ENCODE peak calls at places on chromosomes 1 and 21, in seven cellular contexts. N is T47D; B is stimulated activated CD8-positive, alpha-beta memory T cell treated with anti-CD3 and anti-CD28 coated beads, Interleukin-15, amount 100 ng/mL, for 1 hour; Y is GM12892; V is neuronal stem cell; W is GM03348; Z is heart left ventricle. I is an unnamed sample.

GRCh38 chr1:9860887-9861286 is 37.1 kb upstream of the CLSTN1 start:
- DNase-seq in N (no peak), V (no peak), W (no peak), Z (no peak), Y (no peak), B (no peak), I (no peak)

GRCh38 chr1:161379071-161379470 is 11.4 kb upstream of the CFAP126 start:
- DNase-seq in B (no peak), Z (peak; percentile 39), W (no peak), N (no peak), V (no peak), Y (no peak), I (no peak)

GRCh38 chr1:42282024-42282579 is 52.9 kb downstream of the FOXJ3 start:
- DNase-seq in N (no peak), Z (no peak), B (no peak), W (peak; percentile 78), Y (no peak), V (no peak), I (no peak)

GRCh38 chr1:87334351-87335174 is 5.9 kb downstream of the LMO4 start:
- DNase-seq in Z (peak; percentile 32), V (peak; percentile 71), Y (no peak), N (peak; percentile 38), B (no peak), W (peak; percentile 22), I (no peak)

GRCh38 chr1:10031461-10031860 is 1.3 kb upstream of the UBE4B start:
- DNase-seq in N (no peak), W (peak; percentile 59), Z (no peak), B (no peak), Y (no peak), V (no peak), I (no peak)

GRCh38 chr1:226677121-226678020 is 61.7 kb downstream of the ITPKB start:
- DNase-seq in Y (no peak), V (no peak), B (peak; percentile 48), W (peak; percentile 90), Z (peak; percentile 85), N (peak; percentile 90), I (no peak)

GRCh38 chr21:32990666-32991065 is 35.1 kb upstream of the OLIG2 start:
- DNase-seq in Z (no peak), B (no peak), Y (no peak), V (no peak), W (no peak), N (no peak), I (no peak)

GRCh38 chr1:215166886-215167285 is 84.3 kb downstream of the KCNK2 start:
- DNase-seq in B (no peak), N (no peak), V (no peak), Z (no peak), Y (no peak), W (peak; percentile 9), I (no peak)

GRCh38 chr1:99788896-99789295 is 22.5 kb upstream of the FRRS1 start:
- DNase-seq in N (peak; percentile 65), V (no peak), Z (no peak), W (no peak), Y (no peak), B (no peak), I (no peak)

GRCh38 chr1:103514920-103515503 is 10.5 kb upstream of the RNPC3 start:
- DNase-seq in B (no peak), V (peak; percentile 46), W (peak; percentile 33), Z (no peak), N (peak; percentile 58), Y (no peak), I (no peak)

GRCh38 chr1:86419277-86419903 is 4.6 kb upstream of the CLCA2 start:
- DNase-seq in Z (no peak), B (no peak), Y (peak; percentile 20), W (peak; percentile 26), V (no peak), N (peak; percentile 71), I (peak; percentile 22)

GRCh38 chr1:17251699-17252376 is 2.9 kb downstream of the PADI3 start:
- DNase-seq in N (no peak), Y (no peak), W (peak; percentile 41), V (no peak), Z (no peak), B (no peak), I (no peak)